ENCODE peak calls at places on chromosomes 16 and 17, in four cellular contexts. One of them, this sample, is unnamed.

GRCh38 chr17:40304464-40304863 is 4.5 kb upstream of the RARA start:
- DNase-seq in K562: no peak
- DNase-seq in GM12878: no peak
- DNase-seq in HepG2: no peak
- DNase-seq in this sample: no peak

GRCh38 chr16:89153848-89154271 is 17.7 kb upstream of the CDH15 start:
- DNase-seq in K562: no peak
- DNase-seq in GM12878: no peak
- DNase-seq in HepG2: no peak
- DNase-seq in this sample: no peak

GRCh38 chr17:40364906-40365305 is 369 bp upstream of the GJD3 start:
- DNase-seq in K562: no peak
- DNase-seq in GM12878: no peak
- DNase-seq in HepG2: no peak
- DNase-seq in this sample: no peak

GRCh38 chr17:69423450-69423849 is 9.0 kb downstream of the MAP2K6 start:
- DNase-seq in GM12878: no peak
- DNase-seq in HepG2: no peak
- DNase-seq in K562: no peak
- DNase-seq in this sample: no peak

GRCh38 chr16:53056528-53056881 is 1.7 kb downstream of the CHD9 start:
- DNase-seq in GM12878: no peak
- DNase-seq in HepG2: peak
- DNase-seq in K562: peak
- DNase-seq in this sample: no peak

GRCh38 chr16:30122621-30123160 is 329 bp downstream of the MAPK3 start:
- DNase-seq in GM12878: no peak
- DNase-seq in K562: peak
- DNase-seq in HepG2: no peak
- DNase-seq in this sample: no peak

GRCh38 chr16:85592700-85593502 is 20.2 kb upstream of the GSE1 start:
- DNase-seq in HepG2: no peak
- DNase-seq in GM12878: no peak
- DNase-seq in K562: peak
- DNase-seq in this sample: no peak

GRCh38 chr17:10062757-10063385 is 135.5 kb downstream of the GAS7 start:
- DNase-seq in GM12878: no peak
- DNase-seq in K562: no peak
- DNase-seq in HepG2: no peak
- DNase-seq in this sample: no peak

GRCh38 chr17:50672831-50673551 is 34.7 kb downstream of the ANKRD40 start:
- DNase-seq in HepG2: no peak
- DNase-seq in GM12878: no peak
- DNase-seq in K562: no peak
- DNase-seq in this sample: no peak

GRCh38 chr17:27756467-27757371 is 43.6 kb downstream of the NOS2 start:
- DNase-seq in GM12878: no peak
- DNase-seq in HepG2: peak
- DNase-seq in K562: peak
- DNase-seq in this sample: peak

GRCh38 chr16:5560084-5560483 is 462.5 kb upstream of the EEF2KMT start:
- DNase-seq in K562: peak
- DNase-seq in GM12878: no peak
- DNase-seq in HepG2: no peak
- DNase-seq in this sample: peak

GRCh38 chr16:5557448-5557847 is 459.9 kb upstream of the EEF2KMT start:
- DNase-seq in GM12878: no peak
- DNase-seq in K562: no peak
- DNase-seq in HepG2: no peak
- DNase-seq in this sample: no peak

DNA sequence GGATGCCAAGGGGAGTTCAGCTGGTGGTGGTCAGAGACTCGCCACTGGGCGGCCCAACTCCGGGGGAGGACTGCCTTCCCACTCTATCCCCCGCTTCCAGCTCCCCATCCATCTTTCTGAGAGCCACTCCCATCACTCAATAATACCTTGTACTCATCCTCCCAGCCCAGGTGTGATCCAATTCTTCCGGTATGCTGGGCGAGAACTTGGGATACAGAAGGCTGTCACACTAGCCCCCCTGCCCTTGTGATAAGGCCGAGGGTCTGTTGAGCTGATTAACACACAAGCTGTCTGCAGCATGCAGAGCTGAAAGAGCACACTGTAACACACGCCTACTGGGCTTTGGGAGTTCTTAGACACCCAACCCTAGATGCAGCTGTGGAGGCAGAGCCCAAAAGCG is 460.4 kb upstream of the EEF2KMT start:
- DNase-seq in K562: no peak
- DNase-seq in GM12878: no peak
- DNase-seq in HepG2: no peak
- DNase-seq in this sample: no peak
- TF ChIP-seq ZBTB33 in K562: no peak
- TF ChIP-seq ZBTB33 in GM12878: no peak
- TF ChIP-seq ZBTB33 in HepG2: no peak
- TF ChIP-seq ZBTB33 in this sample: no peak

GRCh38 chr16:1189455-1189854 is 35.6 kb downstream of the TPSG1 start:
- DNase-seq in HepG2: no peak
- DNase-seq in K562: no peak
- DNase-seq in GM12878: no peak
- DNase-seq in this sample: no peak

GRCh38 chr16:1184980-1185379 is 32.1 kb downstream of the CACNA1H start:
- DNase-seq in HepG2: no peak
- DNase-seq in K562: no peak
- DNase-seq in GM12878: no peak
- DNase-seq in this sample: no peak

GRCh38 chr16:1184156-1184868 is 31.4 kb downstream of the CACNA1H start:
- DNase-seq in GM12878: no peak
- DNase-seq in K562: no peak
- DNase-seq in HepG2: peak
- DNase-seq in this sample: no peak

GRCh38 chr16:1192384-1193073 is 32.5 kb downstream of the TPSG1 start:
- DNase-seq in K562: no peak
- DNase-seq in HepG2: peak
- DNase-seq in GM12878: no peak
- DNase-seq in this sample: no peak

GRCh38 chr16:1188781-1189189 is 35.9 kb downstream of the CACNA1H start:
- DNase-seq in K562: peak
- DNase-seq in HepG2: no peak
- DNase-seq in GM12878: no peak
- DNase-seq in this sample: no peak
- TF ChIP-seq CEBPB in K562: no peak
- TF ChIP-seq CEBPB in HepG2: no peak
- TF ChIP-seq CEBPB in GM12878: no peak
- TF ChIP-seq CEBPB in this sample: no peak

DNA sequence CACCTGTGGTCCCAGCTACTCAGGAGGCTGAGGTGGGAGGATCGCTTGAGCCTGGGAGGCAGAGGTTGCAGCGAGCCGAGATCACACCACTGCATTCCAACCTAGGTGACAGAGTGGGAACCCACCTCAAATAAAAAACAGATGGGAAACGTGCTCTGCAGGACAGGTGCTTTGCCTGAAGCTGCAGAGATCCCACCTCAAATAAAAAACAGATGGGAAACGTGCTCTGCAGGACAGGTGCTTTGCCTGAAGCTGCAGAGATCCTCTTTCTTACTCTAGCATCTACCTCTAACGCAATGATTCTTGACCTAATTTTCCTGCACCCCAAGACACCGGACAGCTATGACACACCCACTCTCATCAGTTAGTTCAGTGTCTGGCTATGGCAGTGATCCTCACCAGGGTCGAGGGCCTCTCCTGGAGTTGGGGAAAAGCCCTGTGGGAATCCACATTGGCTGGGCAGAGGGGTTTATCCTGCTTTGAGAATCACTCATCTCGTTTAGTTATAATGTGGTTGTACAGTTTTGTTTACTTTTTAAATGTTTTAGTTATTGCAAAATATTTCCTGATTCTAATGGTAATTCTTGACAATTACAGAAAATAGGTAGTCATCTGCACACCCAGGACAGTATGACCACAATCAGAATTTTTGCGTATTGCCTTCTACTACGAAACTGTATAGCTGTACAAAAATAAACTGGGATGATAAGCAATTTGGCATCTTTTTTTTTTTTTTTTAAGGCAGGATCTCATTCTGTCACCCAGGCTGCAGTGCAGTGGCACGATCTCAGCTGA is 11.4 kb downstream of the VPS53 start:
- DNase-seq in K562: no peak
- DNase-seq in GM12878: no peak
- DNase-seq in HepG2: no peak
- DNase-seq in this sample: no peak
- TF ChIP-seq REST in K562: no peak
- TF ChIP-seq REST in GM12878: no peak
- TF ChIP-seq REST in HepG2: no peak
- TF ChIP-seq REST in this sample: no peak

GRCh38 chr16:87248704-87249103 is 68.5 kb downstream of the C16orf95 start:
- DNase-seq in K562: no peak
- DNase-seq in GM12878: no peak
- DNase-seq in HepG2: no peak
- DNase-seq in this sample: no peak

GRCh38 chr16:87244646-87245197 is 72.5 kb downstream of the C16orf95 start:
- DNase-seq in HepG2: no peak
- DNase-seq in K562: no peak
- DNase-seq in GM12878: no peak
- DNase-seq in this sample: no peak

GRCh38 chr16:87249425-87249824 is 67.8 kb downstream of the C16orf95 start:
- DNase-seq in GM12878: no peak
- DNase-seq in K562: no peak
- DNase-seq in HepG2: no peak
- DNase-seq in this sample: no peak

GRCh38 chr16:87243383-87243964 is 73.7 kb downstream of the C16orf95 start:
- DNase-seq in K562: no peak
- DNase-seq in GM12878: no peak
- DNase-seq in HepG2: no peak
- DNase-seq in this sample: no peak

GRCh38 chr16:87246269-87247065 is 70.7 kb downstream of the C16orf95 start:
- DNase-seq in HepG2: peak
- DNase-seq in K562: no peak
- DNase-seq in GM12878: no peak
- DNase-seq in this sample: no peak
- TF ChIP-seq ZBTB33 in HepG2: peak
- TF ChIP-seq ZBTB33 in K562: no peak
- TF ChIP-seq ZBTB33 in GM12878: no peak
- TF ChIP-seq ZBTB33 in this sample: no peak

GRCh38 chr17:37050905-37051304 is 102.2 kb downstream of the AATF start:
- DNase-seq in HepG2: no peak
- DNase-seq in K562: no peak
- DNase-seq in GM12878: no peak
- DNase-seq in this sample: no peak

GRCh38 chr17:37045271-37045946 is 96.7 kb downstream of the AATF start:
- DNase-seq in HepG2: no peak
- DNase-seq in GM12878: no peak
- DNase-seq in K562: no peak
- DNase-seq in this sample: no peak

GRCh38 chr17:37048806-37049205 is 100.1 kb downstream of the AATF start:
- DNase-seq in HepG2: no peak
- DNase-seq in K562: no peak
- DNase-seq in GM12878: no peak
- DNase-seq in this sample: no peak

GRCh38 chr17:37051839-37052238 is 103.1 kb downstream of the AATF start:
- DNase-seq in HepG2: no peak
- DNase-seq in GM12878: no peak
- DNase-seq in K562: no peak
- DNase-seq in this sample: no peak

DNA sequence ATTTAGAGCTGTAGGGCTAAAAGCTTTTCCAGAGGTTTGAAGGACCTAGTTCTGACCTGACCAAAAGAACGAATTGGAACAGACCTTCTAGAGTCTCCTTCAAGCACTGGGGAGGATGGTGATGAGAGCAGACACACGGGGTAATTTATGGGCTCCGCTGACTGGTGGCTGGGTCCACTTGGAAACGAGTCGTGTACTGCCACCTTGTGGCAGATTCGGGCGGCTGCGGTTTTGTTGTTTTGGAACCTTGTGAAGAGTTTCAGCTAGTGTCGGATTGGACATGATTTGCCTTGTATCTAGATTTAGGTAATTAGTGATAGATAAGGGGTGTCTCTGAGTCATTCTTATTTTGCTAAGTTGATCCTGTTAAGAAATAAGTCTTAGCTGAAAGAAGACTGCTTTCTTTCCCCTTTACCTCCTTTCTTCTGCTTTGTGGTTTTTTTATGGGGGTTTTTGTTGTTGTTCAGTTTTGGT is 98.9 kb downstream of the AATF start:
- DNase-seq in GM12878: peak
- DNase-seq in HepG2: peak
- DNase-seq in K562: peak
- DNase-seq in this sample: peak
- TF ChIP-seq CEBPB in GM12878: no peak
- TF ChIP-seq CEBPB in HepG2: no peak
- TF ChIP-seq CEBPB in K562: no peak
- TF ChIP-seq CEBPB in this sample: no peak

GRCh38 chr17:80454557-80455327 is 21.7 kb downstream of the NPTX1 start:
- DNase-seq in GM12878: peak
- DNase-seq in HepG2: peak
- DNase-seq in K562: peak
- DNase-seq in this sample: peak
- TF ChIP-seq REST in GM12878: no peak
- TF ChIP-seq REST in HepG2: no peak
- TF ChIP-seq REST in K562: peak
- TF ChIP-seq REST in this sample: no peak

DNA sequence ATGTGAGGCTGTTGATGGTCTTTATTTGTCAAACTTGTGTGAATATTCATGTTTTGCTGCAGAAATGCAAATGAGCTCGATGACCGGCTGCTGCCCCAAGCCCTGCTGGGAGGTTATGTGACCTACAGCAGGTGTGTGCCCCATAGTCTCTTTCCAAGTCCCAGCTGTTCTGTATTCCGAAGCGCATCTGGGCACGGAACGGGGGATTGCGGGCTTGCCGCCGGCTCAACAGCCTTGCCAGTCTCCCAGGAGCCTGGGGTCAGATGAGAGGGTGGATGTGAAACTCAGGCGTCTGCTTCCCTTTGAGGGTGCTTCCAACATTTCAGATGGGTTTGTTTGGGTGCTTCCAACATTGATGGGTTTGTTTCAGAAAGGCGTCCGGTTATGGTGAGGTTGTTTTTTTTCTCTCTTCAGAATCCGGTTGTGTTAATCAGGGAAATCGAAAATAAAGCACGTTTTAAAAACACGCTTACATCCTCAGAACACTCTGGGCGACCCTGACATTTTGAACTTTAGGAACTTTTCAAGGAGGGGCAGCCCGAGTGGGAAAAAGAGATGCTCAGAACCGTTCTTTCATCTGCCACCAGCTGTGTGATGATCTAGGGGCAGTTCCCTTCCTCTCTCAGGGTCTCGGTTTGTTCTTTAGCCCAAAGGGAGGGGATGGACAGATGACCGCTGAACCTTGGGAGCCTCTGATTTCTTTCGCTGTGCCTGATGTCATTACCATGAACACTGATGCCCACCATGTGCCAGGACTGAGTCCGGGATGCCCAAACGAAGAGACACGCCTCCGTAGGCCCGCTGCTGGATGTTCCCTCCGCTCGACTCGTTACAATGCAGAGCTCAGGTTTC is 47.8 kb upstream of the AMZ2 start:
- DNase-seq in K562: no peak
- DNase-seq in HepG2: no peak
- DNase-seq in GM12878: no peak
- DNase-seq in this sample: no peak
- TF ChIP-seq ZBTB33 in K562: no peak
- TF ChIP-seq ZBTB33 in HepG2: no peak
- TF ChIP-seq ZBTB33 in GM12878: no peak
- TF ChIP-seq ZBTB33 in this sample: no peak

This sample was measured in HCT116.